ENCODE peak calls at places on chromosomes 16 and 17, in four cellular contexts. One of them, this sample, is unnamed.

GRCh38 chr16:9049241-9049640 is 42.2 kb upstream of the HAPSTR1 start:
- DNase-seq in DMS153: no peak
- DNase-seq in cardiac septum: no peak
- DNase-seq in activated naive CD8-positive, alpha-beta T cell treated with anti-CD3 and anti-CD28 coated beads, Interleukin-2, amount 50 U/mL, for 24 hours: no peak
- DNase-seq in this sample: no peak

GRCh38 chr16:89574681-89575246 is 794 bp upstream of the CPNE7 start:
- DNase-seq in activated naive CD8-positive, alpha-beta T cell treated with anti-CD3 and anti-CD28 coated beads, Interleukin-2, amount 50 U/mL, for 24 hours: peak; percentile 76
- DNase-seq in DMS153: peak; percentile 12
- DNase-seq in cardiac septum: no peak
- DNase-seq in this sample: peak; percentile 60

GRCh38 chr17:73494955-73495349 is 149.3 kb downstream of the SDK2 start:
- DNase-seq in activated naive CD8-positive, alpha-beta T cell treated with anti-CD3 and anti-CD28 coated beads, Interleukin-2, amount 50 U/mL, for 24 hours: no peak
- DNase-seq in cardiac septum: no peak
- DNase-seq in DMS153: no peak
- DNase-seq in this sample: no peak

GRCh38 chr17:50043290-50044148 is 12.4 kb upstream of the ITGA3 start:
- DNase-seq in activated naive CD8-positive, alpha-beta T cell treated with anti-CD3 and anti-CD28 coated beads, Interleukin-2, amount 50 U/mL, for 24 hours: no peak
- DNase-seq in cardiac septum: peak; percentile 78
- DNase-seq in DMS153: no peak
- DNase-seq in this sample: no peak

GRCh38 chr16:27305342-27305741 is 8.4 kb upstream of the IL4R start:
- DNase-seq in cardiac septum: no peak
- DNase-seq in DMS153: no peak
- DNase-seq in activated naive CD8-positive, alpha-beta T cell treated with anti-CD3 and anti-CD28 coated beads, Interleukin-2, amount 50 U/mL, for 24 hours: no peak
- DNase-seq in this sample: no peak

GRCh38 chr17:17609121-17609520 is 17.6 kb upstream of the PEMT start:
- DNase-seq in cardiac septum: no peak
- DNase-seq in activated naive CD8-positive, alpha-beta T cell treated with anti-CD3 and anti-CD28 coated beads, Interleukin-2, amount 50 U/mL, for 24 hours: no peak
- DNase-seq in DMS153: no peak
- DNase-seq in this sample: no peak

GRCh38 chr17:60601443-60602384 is 1.7 kb downstream of the PPM1D start:
- DNase-seq in cardiac septum: no peak
- DNase-seq in DMS153: peak; percentile 43
- DNase-seq in activated naive CD8-positive, alpha-beta T cell treated with anti-CD3 and anti-CD28 coated beads, Interleukin-2, amount 50 U/mL, for 24 hours: peak; percentile 51
- DNase-seq in this sample: peak; percentile 53

GRCh38 chr16:89257281-89257731 is 39.8 kb downstream of the ZNF778 start:
- DNase-seq in activated naive CD8-positive, alpha-beta T cell treated with anti-CD3 and anti-CD28 coated beads, Interleukin-2, amount 50 U/mL, for 24 hours: no peak
- DNase-seq in cardiac septum: no peak
- DNase-seq in DMS153: no peak
- DNase-seq in this sample: peak; percentile 33

GRCh38 chr17:75508848-75509450 is 6.4 kb downstream of the CASKIN2 start:
- DNase-seq in activated naive CD8-positive, alpha-beta T cell treated with anti-CD3 and anti-CD28 coated beads, Interleukin-2, amount 50 U/mL, for 24 hours: no peak
- DNase-seq in cardiac septum: no peak
- DNase-seq in DMS153: no peak
- DNase-seq in this sample: no peak

GRCh38 chr17:63042443-63042842 is 76.4 kb downstream of the TANC2 start:
- DNase-seq in activated naive CD8-positive, alpha-beta T cell treated with anti-CD3 and anti-CD28 coated beads, Interleukin-2, amount 50 U/mL, for 24 hours: no peak
- DNase-seq in cardiac septum: no peak
- DNase-seq in DMS153: no peak
- DNase-seq in this sample: no peak

GRCh38 chr17:38706625-38707298 is 1.7 kb downstream of the MLLT6 start:
- DNase-seq in cardiac septum: no peak
- DNase-seq in activated naive CD8-positive, alpha-beta T cell treated with anti-CD3 and anti-CD28 coated beads, Interleukin-2, amount 50 U/mL, for 24 hours: peak; percentile 50
- DNase-seq in DMS153: no peak
- DNase-seq in this sample: peak; percentile 49

GRCh38 chr16:1167276-1168107 is 14.6 kb downstream of the CACNA1H start:
- DNase-seq in cardiac septum: no peak
- DNase-seq in DMS153: peak; percentile 93
- DNase-seq in activated naive CD8-positive, alpha-beta T cell treated with anti-CD3 and anti-CD28 coated beads, Interleukin-2, amount 50 U/mL, for 24 hours: no peak
- DNase-seq in this sample: no peak

GRCh38 chr16:20897253-20897896 is 2.8 kb downstream of the DCUN1D3 start:
- DNase-seq in activated naive CD8-positive, alpha-beta T cell treated with anti-CD3 and anti-CD28 coated beads, Interleukin-2, amount 50 U/mL, for 24 hours: no peak
- DNase-seq in DMS153: no peak
- DNase-seq in cardiac septum: no peak
- DNase-seq in this sample: no peak